ENCODE peak calls at places on chromosomes 1 and 21, in eight cellular contexts. M, G, Y, H, V, A, C and O are unnamed samples.

GRCh38 chr1:93683234-93683633 is 1.6 kb upstream of the BCAR3 start:
- DNase-seq in G (no peak), A (no peak), C (no peak), H (no peak), M (no peak), V (no peak), Y (no peak), O (no peak)

GRCh38 chr21:44905016-44905724 is 15.5 kb downstream of the ITGB2 start:
- DNase-seq in C (no peak), Y (no peak), H (no peak), G (no peak), A (no peak), V (no peak), M (no peak), O (no peak)

GRCh38 chr1:226643701-226644540 is 95.2 kb downstream of the ITPKB start:
- DNase-seq in M (no peak), V (no peak), H (no peak), C (no peak), G (no peak), Y (no peak), A (no peak), O (no peak)

GRCh38 chr1:21397813-21398188 is 42.1 kb upstream of the NBPF3 start:
- DNase-seq in A (no peak), Y (no peak), M (no peak), G (no peak), V (no peak), H (no peak), C (no peak), O (no peak)

GRCh38 chr1:6962390-6962955 is 177.2 kb downstream of the CAMTA1 start:
- DNase-seq in V (no peak), A (no peak), C (peak), H (peak), M (no peak), G (no peak), Y (no peak), O (peak)

GRCh38 chr1:62712625-62713243 is 24.5 kb upstream of the DOCK7 start:
- DNase-seq in Y (no peak), A (no peak), C (no peak), H (no peak), G (no peak), V (no peak), M (no peak), O (no peak)

GRCh38 chr21:39125752-39126485 is 57.3 kb downstream of the PSMG1 start:
- DNase-seq in A (peak), M (peak), V (peak), G (peak), Y (no peak), H (peak), C (peak), O (peak)

GRCh38 chr1:159829822-159830455 is 3.3 kb downstream of the SLAMF8 start:
- DNase-seq in C (no peak), H (no peak), Y (no peak), M (no peak), A (peak), V (peak), G (peak), O (peak)

GRCh38 chr1:232978091-232978634 is 27.8 kb downstream of the NTPCR start:
- DNase-seq in G (no peak), Y (no peak), M (no peak), V (no peak), C (no peak), H (no peak), A (peak), O (no peak)

GRCh38 chr1:10738125-10738746 is 58.2 kb downstream of the CASZ1 start:
- DNase-seq in C (no peak), Y (no peak), M (no peak), V (no peak), A (no peak), G (no peak), H (no peak), O (no peak)

GRCh38 chr1:117739516-117739915 is 133.7 kb downstream of the TENT5C start:
- DNase-seq in H (no peak), M (no peak), V (no peak), A (no peak), Y (no peak), G (no peak), C (no peak), O (no peak)

GRCh38 chr21:15210235-15210678 is 145.5 kb upstream of the NRIP1 start:
- DNase-seq in H (peak), M (peak), Y (no peak), A (peak), C (no peak), V (no peak), G (peak), O (peak)

GRCh38 chr1:2377751-2378440 is 13.5 kb downstream of the MORN1 start:
- DNase-seq in M (no peak), V (no peak), A (no peak), C (no peak), H (no peak), Y (no peak), G (no peak), O (no peak)

GRCh38 chr1:29853716-29854330 is 617.5 kb downstream of the PTPRU start:
- DNase-seq in Y (no peak), G (no peak), M (no peak), C (no peak), V (no peak), A (no peak), H (no peak), O (no peak)

GRCh38 chr1:101996830-101997485 is at the start of gene OLFM3:
- DNase-seq in C (peak), G (no peak), V (peak), Y (no peak), A (no peak), M (peak), H (no peak), O (no peak)

DNA sequence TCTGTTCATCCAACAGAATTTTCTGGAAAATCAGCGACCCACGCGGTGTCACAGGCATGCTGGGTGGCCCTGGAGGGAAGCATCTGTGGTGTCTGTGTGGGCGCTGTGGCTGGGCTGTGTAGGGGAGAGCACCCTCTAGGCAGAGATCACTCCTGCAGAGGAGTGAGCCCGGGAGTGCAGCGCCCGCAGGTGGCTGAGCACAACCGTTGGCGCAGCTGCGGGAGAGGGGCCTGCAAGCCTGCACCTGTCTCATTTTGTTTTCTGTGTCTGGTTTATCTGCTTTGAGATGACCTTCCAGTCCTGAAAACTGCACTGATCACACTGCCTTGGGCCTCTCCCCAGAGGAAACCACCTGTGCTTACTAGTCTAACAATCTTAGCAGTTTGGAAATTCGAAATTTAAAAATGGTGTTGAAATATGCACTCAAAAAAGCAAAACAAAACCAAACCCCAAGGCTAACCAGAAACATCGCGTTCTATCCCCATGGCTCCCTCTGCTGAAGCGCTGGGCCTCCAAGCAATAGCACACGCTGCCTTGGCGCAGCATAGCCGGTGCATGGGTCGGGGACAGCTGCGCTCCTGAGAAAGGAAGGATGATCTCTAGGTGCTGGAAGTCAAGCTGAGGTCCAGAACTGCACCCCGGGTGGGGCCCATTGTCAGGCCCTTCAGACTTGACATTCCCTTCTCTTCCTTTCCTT is 4.8 kb downstream of the FAM3B start:
- DNase-seq in Y (no peak), G (no peak), A (no peak), C (no peak), H (no peak), V (no peak), M (no peak), O (no peak)
- TF ChIP-seq CTCF in Y (no peak), G (no peak), A (no peak), C (no peak), H (no peak), V (no peak), M (no peak), O (no peak)

GRCh38 chr1:40040511-40041465 is at the start of gene CAP1:
- DNase-seq in M (peak), C (peak), V (peak), A (peak), H (peak), Y (peak), G (peak), O (peak)

GRCh38 chr1:40039245-40039756 is 1.2 kb upstream of the CAP1 start:
- DNase-seq in A (peak), V (no peak), H (peak), M (no peak), Y (no peak), G (peak), C (peak), O (peak)

GRCh38 chr1:40039757-40040510 is 595 bp upstream of the CAP1 start:
- DNase-seq in G (peak), H (peak), C (peak), M (peak), A (peak), V (peak), Y (peak), O (peak)

GRCh38 chr1:40036574-40036973 is 4.0 kb upstream of the CAP1 start:
- DNase-seq in C (no peak), M (peak), Y (peak), H (no peak), V (peak), A (peak), G (peak), O (peak)

GRCh38 chr1:40038693-40039092 is 1.8 kb upstream of the CAP1 start:
- DNase-seq in M (no peak), C (no peak), Y (no peak), G (no peak), A (no peak), V (no peak), H (no peak), O (no peak)
- H3K4me3 ChIP-seq in M (peak), C (no peak), Y (no peak), G (no peak), A (no peak), V (no peak), H (no peak), O (no peak)

GRCh38 chr1:227666286-227666685 is 68.8 kb downstream of the JMJD4 start:
- DNase-seq in G (no peak), A (no peak), H (no peak), Y (no peak), C (no peak), V (no peak), M (no peak), O (peak)

GRCh38 chr1:227662933-227663332 is 72.2 kb downstream of the JMJD4 start:
- DNase-seq in H (no peak), Y (no peak), M (no peak), C (no peak), V (no peak), A (no peak), G (no peak), O (no peak)

GRCh38 chr1:227661495-227661894 is 73.6 kb downstream of the JMJD4 start:
- DNase-seq in M (no peak), H (peak), Y (no peak), C (no peak), G (no peak), A (no peak), V (no peak), O (no peak)
- TF ChIP-seq CTCF in M (no peak), H (no peak), Y (no peak), C (no peak), G (no peak), A (no peak), V (no peak), O (no peak)

GRCh38 chr21:37764696-37765095 is 151.6 kb downstream of the KCNJ6 start:
- DNase-seq in A (no peak), G (no peak), V (no peak), M (no peak), C (no peak), H (no peak), Y (no peak), O (no peak)

GRCh38 chr21:37762606-37763005 is 153.7 kb downstream of the KCNJ6 start:
- DNase-seq in V (no peak), Y (no peak), G (no peak), A (no peak), M (no peak), C (no peak), H (no peak), O (no peak)

GRCh38 chr21:37766104-37766503 is 150.2 kb downstream of the KCNJ6 start:
- DNase-seq in V (no peak), G (no peak), A (no peak), C (no peak), Y (no peak), H (no peak), M (no peak), O (no peak)

GRCh38 chr21:37765501-37765900 is 150.8 kb downstream of the KCNJ6 start:
- DNase-seq in V (no peak), H (no peak), C (no peak), Y (no peak), G (no peak), M (no peak), A (no peak), O (no peak)

GRCh38 chr21:37763298-37763697 is 153.0 kb downstream of the KCNJ6 start:
- DNase-seq in M (no peak), Y (no peak), V (no peak), C (no peak), A (no peak), H (no peak), G (no peak), O (no peak)
- H3K4me3 ChIP-seq in M (no peak), Y (no peak), V (no peak), C (no peak), A (no peak), H (no peak), G (no peak), O (no peak)

GRCh38 chr1:67126111-67126746 is 8.5 kb downstream of the C1orf141 start:
- DNase-seq in C (no peak), V (no peak), H (no peak), A (peak), G (no peak), Y (no peak), M (no peak), O (peak)
- TF ChIP-seq CTCF in C (no peak), V (no peak), H (no peak), A (no peak), G (no peak), Y (no peak), M (no peak), O (peak)

GRCh38 chr1:210125143-210125542 is 107.5 kb upstream of the SERTAD4 start:
- DNase-seq in M (no peak), C (no peak), G (no peak), Y (peak), H (no peak), A (no peak), V (no peak), O (peak)
- H3K4me3 ChIP-seq in M (no peak), C (no peak), G (no peak), Y (no peak), H (no peak), A (no peak), V (no peak), O (no peak)

GRCh38 chr1:239761509-239761908 is 330.2 kb upstream of the FMN2 start:
- DNase-seq in M (no peak), H (no peak), V (no peak), Y (no peak), A (no peak), G (no peak), C (no peak), O (no peak)

GRCh38 chr1:239763850-239764249 is 327.8 kb upstream of the FMN2 start:
- DNase-seq in C (no peak), Y (no peak), H (peak), A (no peak), V (no peak), M (no peak), G (no peak), O (no peak)

GRCh38 chr1:239765163-239765562 is 326.5 kb upstream of the FMN2 start:
- DNase-seq in C (no peak), V (no peak), H (peak), M (no peak), Y (no peak), A (no peak), G (no peak), O (no peak)
- TF ChIP-seq CTCF in C (no peak), V (no peak), H (no peak), M (no peak), Y (no peak), A (no peak), G (no peak), O (no peak)

GRCh38 chr1:52552236-52552504 is 722 bp downstream of the TUT4 start:
- DNase-seq in C (peak), H (peak), A (peak), G (peak), V (no peak), Y (no peak), M (peak), O (peak)

GRCh38 chr1:52552505-52553371 is at the start of gene TUT4:
- DNase-seq in H (peak), C (peak), G (peak), A (peak), Y (no peak), M (peak), V (peak), O (peak)

GRCh38 chr1:52554756-52555155 is 1.9 kb upstream of the TUT4 start:
- DNase-seq in V (peak), Y (no peak), C (no peak), A (no peak), M (no peak), G (peak), H (no peak), O (no peak)

GRCh38 chr1:52553372-52554266 is 727 bp upstream of the TUT4 start:
- DNase-seq in H (peak), A (peak), V (peak), G (peak), C (peak), M (peak), Y (no peak), O (peak)

GRCh38 chr1:52554267-52554640 is 1.4 kb upstream of the TUT4 start:
- DNase-seq in M (no peak), C (peak), H (no peak), G (no peak), V (no peak), Y (no peak), A (no peak), O (no peak)
- H3K4me3 ChIP-seq in M (peak), C (peak), H (peak), G (no peak), V (peak), Y (peak), A (peak), O (peak)